ENCODE peak calls at places on chromosomes 1 and 21, in four cellular contexts. M is stimulated activated naive B cell treated with anti-CD40 and anti-IgM and Interleukin-4, amounts not matched to agents 10 μg/mL and 1 μg/mL and 100 μg/mL, for 72 hours; H is H7; P is activated T-cell treated with anti-CD3 and anti-CD28 coated beads, Interleukin-2, amount 50 U/mL, for 72 hours. L is an unnamed sample.

GRCh38 chr1:227773558-227773957 is 38.3 kb downstream of the SNAP47 start:
- DNase-seq in M (no peak), H (peak), P (no peak), L (no peak)

GRCh38 chr1:192858456-192858855 is 49.6 kb downstream of the RGS2 start:
- DNase-seq in M (no peak), H (no peak), P (no peak), L (peak)

GRCh38 chr1:2170211-2170610 is 24.4 kb downstream of the FAAP20 start:
- DNase-seq in M (no peak), H (no peak), P (no peak), L (no peak)

GRCh38 chr1:235986869-235987268 is 78.0 kb downstream of the NID1 start:
- DNase-seq in M (no peak), H (no peak), P (no peak), L (no peak)

GRCh38 chr1:41102208-41102607 is 80.7 kb upstream of the SLFNL1 start:
- DNase-seq in M (no peak), H (no peak), P (no peak), L (no peak)

GRCh38 chr21:39313042-39313456 is 383 bp downstream of the BRWD1 start:
- DNase-seq in M (no peak), H (peak), P (peak), L (peak)

GRCh38 chr1:29708818-29709710 is 472.7 kb downstream of the PTPRU start:
- DNase-seq in M (no peak), H (no peak), P (no peak), L (no peak)

GRCh38 chr1:182965861-182966260 is 12.9 kb upstream of the SHCBP1L start:
- DNase-seq in M (no peak), H (no peak), P (no peak), L (no peak)

GRCh38 chr1:87330201-87330953 is 1.7 kb downstream of the LMO4 start:
- DNase-seq in M (no peak), H (peak), P (peak), L (peak)

GRCh38 chr1:113557176-113557575 is 166.9 kb downstream of the MAGI3 start:
- DNase-seq in M (no peak), H (no peak), P (no peak), L (no peak)

GRCh38 chr1:150881331-150882070 is 5.1 kb upstream of the ARNT start:
- DNase-seq in M (no peak), H (no peak), P (no peak), L (no peak)

GRCh38 chr1:95006681-95007080 is 66.1 kb downstream of the ALG14 start:
- DNase-seq in M (no peak), H (no peak), P (no peak), L (no peak)

GRCh38 chr21:45509566-45510465 is 32.4 kb downstream of the SLC19A1 start:
- DNase-seq in M (no peak), H (peak), P (no peak), L (no peak)

GRCh38 chr1:38815903-38816627 is 43.5 kb downstream of the RRAGC start:
- DNase-seq in M (peak), H (peak), P (no peak), L (peak)

GRCh38 chr1:193569696-193570269 is 383.4 kb upstream of the B3GALT2 start:
- DNase-seq in M (no peak), H (no peak), P (peak), L (no peak)

GRCh38 chr1:61341426-61341825 is 259.1 kb downstream of the NFIA start:
- DNase-seq in M (no peak), H (no peak), P (no peak), L (no peak)

GRCh38 chr1:203402609-203403337 is 51.9 kb upstream of the FMOD start:
- DNase-seq in M (no peak), H (no peak), P (no peak), L (no peak)

GRCh38 chr1:220734571-220735326 is 13.4 kb upstream of the MTARC2 start:
- DNase-seq in M (no peak), H (no peak), P (no peak), L (no peak)

GRCh38 chr1:231778009-231778719 is 151.6 kb downstream of the DISC1 start:
- DNase-seq in M (no peak), H (no peak), P (no peak), L (no peak)

GRCh38 chr1:156893048-156893953 is at the start of gene PEAR1:
- DNase-seq in M (no peak), H (peak), P (no peak), L (no peak)

GRCh38 chr1:228735871-228736586 is 750 bp downstream of the RHOU start:
- DNase-seq in M (no peak), H (peak), P (peak), L (no peak)

GRCh38 chr21:31220567-31220966 is 123.5 kb downstream of the TIAM1 start:
- DNase-seq in M (no peak), H (no peak), P (no peak), L (no peak)

GRCh38 chr1:78688701-78689100 is 39.1 kb downstream of the IFI44 start:
- DNase-seq in M (no peak), H (no peak), P (no peak), L (no peak)

GRCh38 chr1:202967684-202968281 is 726 bp upstream of the CYB5R1 start:
- DNase-seq in M (peak), H (peak), P (peak), L (peak)

GRCh38 chr1:207698822-207699483 is 52.9 kb upstream of the CD46 start:
- DNase-seq in M (no peak), H (no peak), P (peak), L (no peak)

GRCh38 chr21:46057111-46057709 is 40.7 kb upstream of the COL6A2 start:
- DNase-seq in M (peak), H (peak), P (peak), L (peak)

GRCh38 chr1:48234086-48234485 is 11.6 kb downstream of the SLC5A9 start:
- DNase-seq in M (no peak), H (no peak), P (no peak), L (no peak)

GRCh38 chr1:156744786-156745419 is 4.0 kb upstream of the MRPL24 start:
- DNase-seq in M (no peak), H (no peak), P (no peak), L (no peak)

GRCh38 chr1:54936791-54937190 is 43.6 kb upstream of the TMEM61 start:
- DNase-seq in M (no peak), H (no peak), P (no peak), L (no peak)

GRCh38 chr1:227910506-227910905 is 37.2 kb downstream of the WNT9A start:
- DNase-seq in M (no peak), H (peak), P (no peak), L (no peak)

GRCh38 chr1:64328195-64328594 is 124.8 kb downstream of the UBE2U start:
- DNase-seq in M (no peak), H (no peak), P (no peak), L (no peak)

GRCh38 chr1:165254376-165254775 is 102.1 kb downstream of the LMX1A start:
- DNase-seq in M (no peak), H (no peak), P (no peak), L (no peak)

GRCh38 chr1:184223216-184223615 is 163.6 kb upstream of the C1orf21 start:
- DNase-seq in M (no peak), H (peak), P (no peak), L (no peak)

GRCh38 chr1:54764922-54765561 is 719 bp upstream of the PARS2 start:
- DNase-seq in M (no peak), H (no peak), P (no peak), L (no peak)

GRCh38 chr1:161367684-161368398 is at the start of gene CFAP126:
- DNase-seq in M (peak), H (peak), P (peak), L (peak)

GRCh38 chr1:168960595-168960994 is 145.9 kb upstream of the ATP1B1 start:
- DNase-seq in M (no peak), H (no peak), P (no peak), L (no peak)

GRCh38 chr1:231776006-231776707 is 149.6 kb downstream of the DISC1 start:
- DNase-seq in M (no peak), H (no peak), P (no peak), L (no peak)

GRCh38 chr1:93738075-93738622 is 56.5 kb upstream of the BCAR3 start:
- DNase-seq in M (no peak), H (no peak), P (no peak), L (no peak)

GRCh38 chr1:207084241-207084640 is 4.4 kb upstream of the C4BPB start:
- DNase-seq in M (no peak), H (no peak), P (no peak), L (no peak)